ENCODE peak calls at places on chromosomes 4 and X, in four cellular contexts. D, P, L and Q are unnamed samples.

GRCh38 chr4:85681194-85681803 is 206.3 kb downstream of the ARHGAP24 start:
- DNase-seq in D (peak; percentile 1), L (no peak), P (peak; percentile 66), Q (no peak)

GRCh38 chrX:68440940-68441339 is 7.6 kb upstream of the OPHN1 start:
- DNase-seq in P (peak; percentile 87), L (no peak), D (peak; percentile 31), Q (no peak)

GRCh38 chr4:87026795-87027495 is 92.1 kb downstream of the AFF1 start:
- DNase-seq in D (no peak), L (no peak), P (no peak), Q (no peak)

GRCh38 chrX:107880054-107880610 is 54.5 kb downstream of the MID2 start:
- DNase-seq in P (no peak), D (no peak), L (no peak), Q (no peak)

GRCh38 chr4:34261799-34262314 is 1982.5 kb downstream of the ARAP2 start:
- DNase-seq in P (no peak), D (no peak), L (no peak), Q (no peak)

GRCh38 chrX:39752820-39753219 is 344.9 kb downstream of the BCOR start:
- DNase-seq in P (peak; percentile 76), D (peak; percentile 85), L (no peak), Q (no peak)

GRCh38 chrX:28099166-28099565 is 117.9 kb upstream of the DCAF8L1 start:
- DNase-seq in D (no peak), L (no peak), P (no peak), Q (no peak)

GRCh38 chrX:21741869-21742701 is 15.8 kb downstream of the SMPX start:
- DNase-seq in P (no peak), D (peak; percentile 82), L (no peak), Q (no peak)

GRCh38 chrX:10103023-10103422 is 53.8 kb upstream of the CLCN4 start:
- DNase-seq in P (no peak), D (no peak), L (no peak), Q (no peak)

GRCh38 chr4:163681208-163681821 is 186.8 kb downstream of the TMA16 start:
- DNase-seq in D (peak; percentile 74), L (no peak), P (peak; percentile 2), Q (no peak)

GRCh38 chr4:150371869-150372268 is 210.1 kb upstream of the MAB21L2 start:
- DNase-seq in L (no peak), P (no peak), D (no peak), Q (no peak)

GRCh38 chrX:20143539-20143938 is 1.9 kb upstream of the EIF1AX start:
- DNase-seq in L (no peak), D (peak; percentile 16), P (no peak), Q (no peak)

GRCh38 chrX:34810364-34810763 is 132.2 kb upstream of the FAM47B start:
- DNase-seq in D (no peak), L (no peak), P (no peak), Q (no peak)

GRCh38 chr4:163697121-163697520 is 202.6 kb downstream of the TMA16 start:
- DNase-seq in D (no peak), L (no peak), P (no peak), Q (no peak)

GRCh38 chr4:141329174-141329569 is 108.5 kb downstream of the ZNF330 start:
- DNase-seq in P (no peak), L (no peak), D (no peak), Q (no peak)

GRCh38 chrX:100931218-100931924 is 2.7 kb upstream of the XKRX start:
- DNase-seq in P (no peak), L (no peak), D (no peak), Q (no peak)

GRCh38 chr4:163448541-163449203 is 24.9 kb downstream of the TKTL2 start:
- DNase-seq in L (no peak), D (no peak), P (no peak), Q (no peak)

GRCh38 chr4:27916432-27917184 is 1056.0 kb downstream of the STIM2 start:
- DNase-seq in L (no peak), D (no peak), P (no peak), Q (no peak)

GRCh38 chrX:107710617-107711391 is 64.8 kb downstream of the TSC22D3 start:
- DNase-seq in D (no peak), P (peak; percentile 89), L (peak; percentile 65), Q (peak; percentile 72)

GRCh38 chr4:107468812-107469211 is 251.2 kb downstream of the PAPSS1 start:
- DNase-seq in L (no peak), D (no peak), P (no peak), Q (no peak)

GRCh38 chrX:49810233-49810632 is 18.9 kb upstream of the PAGE4 start:
- DNase-seq in L (no peak), D (no peak), P (no peak), Q (no peak)

GRCh38 chrX:110146521-110146920 is 143.6 kb downstream of the TMEM164 start:
- DNase-seq in P (peak; percentile 58), D (peak; percentile 73), L (no peak), Q (no peak)

GRCh38 chrX:43655961-43656494 is at the start of gene MAOA:
- DNase-seq in D (no peak), P (peak; percentile 60), L (peak; percentile 74), Q (peak; percentile 15)

GRCh38 chr4:20253799-20254409 is 2.2 kb downstream of the SLIT2 start:
- DNase-seq in L (no peak), D (peak; percentile 60), P (peak; percentile 20), Q (no peak)

GRCh38 chr4:2060578-2061207 is 1.6 kb downstream of the NAT8L start:
- DNase-seq in L (no peak), D (no peak), P (no peak), Q (no peak)

GRCh38 chrX:108397627-108398392 is 40.4 kb downstream of the COL4A6 start:
- DNase-seq in L (no peak), D (no peak), P (peak; percentile 37), Q (no peak)

GRCh38 chrX:42524374-42524773 is 253.6 kb downstream of the PPP1R2C start:
- DNase-seq in L (no peak), P (no peak), D (no peak), Q (no peak)

GRCh38 chrX:50988649-50989048 is 78.1 kb downstream of the BMP15 start:
- DNase-seq in P (peak; percentile 53), D (peak; percentile 9), L (no peak), Q (peak; percentile 4)

GRCh38 chr4:119025916-119026661 is 109.5 kb upstream of the MYOZ2 start:
- DNase-seq in D (no peak), L (no peak), P (no peak), Q (no peak)

GRCh38 chrX:48938721-48939416 is 18.5 kb downstream of the OTUD5 start:
- DNase-seq in P (no peak), D (no peak), L (peak; percentile 89), Q (no peak)

GRCh38 chrX:115449742-115450141 is 111.2 kb upstream of the PLS3 start:
- DNase-seq in L (no peak), P (peak; percentile 83), D (peak; percentile 57), Q (peak; percentile 61)

GRCh38 chrX:110044531-110045249 is 41.8 kb downstream of the TMEM164 start:
- DNase-seq in P (no peak), L (no peak), D (peak; percentile 88), Q (no peak)

GRCh38 chrX:1649623-1650022 is 34.8 kb downstream of the ASMT start:
- DNase-seq in L (no peak), P (no peak), D (no peak), Q (no peak)

GRCh38 chr4:6962211-6963041 is 52.8 kb downstream of the TBC1D14 start:
- DNase-seq in D (peak; percentile 83), L (no peak), P (no peak), Q (no peak)

GRCh38 chr4:8273450-8273849 is 3.9 kb downstream of the HTRA3 start:
- DNase-seq in D (no peak), P (no peak), L (no peak), Q (no peak)